ENCODE peak calls at places on chromosomes 13 and 19, in seven cellular contexts. L, V, D, R, P, A and E are unnamed samples.

GRCh38 chr19:16175954-16176353 is 2.6 kb upstream of the CIB3 start:
- DNase-seq in V (no peak), A (no peak), P (no peak), L (no peak), R (no peak), D (no peak), E (no peak)

GRCh38 chr19:3670796-3671679 is 29.2 kb downstream of the PIP5K1C start:
- DNase-seq in R (no peak), L (no peak), D (peak), A (no peak), V (peak), P (peak), E (no peak)

GRCh38 chr19:11444059-11444458 is 8.6 kb downstream of the PRKCSH start:
- DNase-seq in R (no peak), P (no peak), L (no peak), A (peak), V (no peak), D (no peak), E (peak)

GRCh38 chr19:4077011-4077382 is 10.3 kb upstream of the ZBTB7A start:
- DNase-seq in L (no peak), R (no peak), A (no peak), P (no peak), D (no peak), V (no peak), E (no peak)

GRCh38 chr13:36385471-36385870 is 39.3 kb upstream of the SPART start:
- DNase-seq in L (no peak), V (no peak), A (no peak), P (no peak), R (no peak), D (no peak), E (peak)

GRCh38 chr13:61277088-61277487 is 138.6 kb downstream of the PCDH20 start:
- DNase-seq in L (no peak), V (no peak), D (no peak), P (no peak), R (no peak), A (no peak), E (no peak)

GRCh38 chr13:108315273-108315672 is 45.8 kb downstream of the TNFSF13B start:
- DNase-seq in V (no peak), R (no peak), P (no peak), A (no peak), L (no peak), D (no peak), E (no peak)

GRCh38 chr19:15629003-15629880 is 11.5 kb upstream of the CYP4F3 start:
- DNase-seq in D (peak), V (peak), L (no peak), A (peak), R (peak), P (no peak), E (peak)

GRCh38 chr13:23921451-23921888 is 24.2 kb upstream of the C1QTNF9B start:
- DNase-seq in R (no peak), L (no peak), A (peak), D (no peak), P (peak), V (no peak), E (peak)

GRCh38 chr13:67841071-67841470 is 610.9 kb upstream of the PCDH9 start:
- DNase-seq in L (no peak), D (no peak), A (no peak), V (no peak), P (no peak), R (peak), E (no peak)

GRCh38 chr19:13995878-13996765 is 10.0 kb downstream of the RFX1 start:
- DNase-seq in R (no peak), P (no peak), V (no peak), D (no peak), L (no peak), A (no peak), E (no peak)

GRCh38 chr13:35920816-35921215 is 210.4 kb downstream of the DCLK1 start:
- DNase-seq in V (no peak), P (no peak), L (no peak), A (no peak), R (no peak), D (no peak), E (no peak)

GRCh38 chr19:30216453-30216852 is 155.7 kb upstream of the ZNF536 start:
- DNase-seq in A (no peak), L (no peak), P (no peak), R (no peak), D (no peak), V (no peak), E (no peak)

GRCh38 chr13:100602472-100603142 is 14.0 kb upstream of the GGACT start:
- DNase-seq in A (no peak), V (no peak), R (no peak), L (no peak), D (no peak), P (no peak), E (no peak)

GRCh38 chr19:39670998-39671397 is 15.3 kb downstream of the LGALS16 start:
- DNase-seq in P (no peak), D (no peak), L (no peak), R (no peak), A (no peak), V (no peak), E (no peak)

GRCh38 chr13:28558567-28558966 is 63.6 kb upstream of the FLT1 start:
- DNase-seq in A (no peak), D (no peak), R (no peak), P (no peak), L (no peak), V (no peak), E (no peak)

GRCh38 chr19:55440411-55441105 is 2.5 kb downstream of the SHISA7 start:
- DNase-seq in A (no peak), L (no peak), R (peak), D (no peak), P (no peak), V (no peak), E (no peak)

GRCh38 chr13:108769213-108770070 is 140.0 kb downstream of the MYO16 start:
- DNase-seq in R (no peak), P (peak), A (peak), D (no peak), V (no peak), L (no peak), E (peak)

GRCh38 chr19:3058009-3058820 is 4.1 kb downstream of the TLE5 start:
- DNase-seq in A (no peak), R (no peak), V (no peak), L (no peak), D (no peak), P (no peak), E (no peak)

GRCh38 chr13:113917523-113918371 is 53.9 kb upstream of the GAS6 start:
- DNase-seq in V (no peak), D (peak), P (no peak), A (no peak), R (peak), L (no peak), E (no peak)

GRCh38 chr19:44806271-44806670 is 2.6 kb upstream of the BCAM start:
- DNase-seq in D (no peak), V (no peak), A (no peak), R (no peak), L (no peak), P (no peak), E (no peak)

GRCh38 chr13:68551701-68552522 is 1321.8 kb upstream of the PCDH9 start:
- DNase-seq in R (no peak), V (no peak), P (no peak), L (no peak), A (no peak), D (no peak), E (peak)

GRCh38 chr19:13865578-13866462 is 11.1 kb upstream of the NANOS3 start:
- DNase-seq in V (no peak), R (no peak), P (no peak), L (no peak), D (no peak), A (no peak), E (no peak)

GRCh38 chr19:35142531-35143230 is 374 bp upstream of the FXYD7 start:
- DNase-seq in V (no peak), P (peak), R (peak), L (no peak), D (peak), A (peak), E (no peak)

GRCh38 chr13:103757361-103757760 is 691.1 kb upstream of the SLC10A2 start:
- DNase-seq in P (no peak), R (no peak), D (no peak), V (no peak), L (no peak), A (no peak), E (no peak)

GRCh38 chr13:103758222-103758621 is 692.0 kb upstream of the SLC10A2 start:
- DNase-seq in L (no peak), A (no peak), V (no peak), D (no peak), P (no peak), R (no peak), E (no peak)

GRCh38 chr13:103762523-103762922 is 696.3 kb upstream of the SLC10A2 start:
- DNase-seq in R (no peak), L (no peak), V (no peak), A (no peak), D (no peak), P (no peak), E (no peak)
- TF ChIP-seq CTCF in R (peak), L (no peak), V (no peak), A (no peak), D (no peak), P (no peak), E (no peak)

DNA sequence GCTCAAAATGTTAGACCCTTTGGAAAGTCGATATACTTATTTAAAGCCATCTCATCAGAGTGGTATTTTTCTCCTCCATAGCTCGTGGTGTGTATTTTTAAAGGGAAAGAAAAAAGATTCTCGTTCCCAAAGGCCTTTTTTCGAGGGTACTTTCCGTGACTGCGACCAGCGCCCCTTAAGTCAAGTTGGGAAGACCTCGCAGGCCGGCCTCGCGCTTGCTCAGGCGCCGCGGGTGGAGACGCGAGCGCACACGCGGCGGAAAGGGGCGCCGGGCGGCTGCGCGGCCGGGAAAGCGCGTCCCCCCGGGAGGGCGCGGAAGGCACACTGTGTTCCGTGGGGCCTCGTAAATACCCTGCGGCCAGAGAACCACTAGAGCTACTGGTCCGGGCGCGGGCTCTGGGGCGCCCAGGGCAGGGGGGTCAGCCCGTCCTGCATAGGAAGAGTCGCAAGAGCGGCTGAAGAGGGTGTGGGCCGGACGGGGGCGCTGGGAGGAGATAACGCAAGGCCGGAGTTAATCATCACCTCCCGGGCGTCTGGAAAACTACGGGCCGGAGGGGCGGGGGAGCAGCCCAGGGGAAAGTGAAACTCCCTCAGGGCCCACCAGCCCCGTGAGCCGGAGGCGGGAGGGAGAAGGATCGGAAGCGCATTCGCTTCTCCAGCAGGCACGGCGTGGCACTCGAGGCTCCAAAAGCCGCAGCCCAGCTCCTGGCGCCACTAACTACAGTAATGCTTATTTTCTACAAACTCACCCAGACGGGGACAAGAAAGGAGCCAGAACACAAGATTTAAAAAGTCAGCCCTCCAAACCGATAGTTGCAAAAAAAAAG is 1.2 kb upstream of the WBP4 start:
- DNase-seq in V (peak), D (peak), P (peak), A (peak), L (peak), R (peak), E (peak)
- TF ChIP-seq CTCF in V (no peak), D (peak), P (peak), A (peak), L (peak), R (peak), E (no peak)

DNA sequence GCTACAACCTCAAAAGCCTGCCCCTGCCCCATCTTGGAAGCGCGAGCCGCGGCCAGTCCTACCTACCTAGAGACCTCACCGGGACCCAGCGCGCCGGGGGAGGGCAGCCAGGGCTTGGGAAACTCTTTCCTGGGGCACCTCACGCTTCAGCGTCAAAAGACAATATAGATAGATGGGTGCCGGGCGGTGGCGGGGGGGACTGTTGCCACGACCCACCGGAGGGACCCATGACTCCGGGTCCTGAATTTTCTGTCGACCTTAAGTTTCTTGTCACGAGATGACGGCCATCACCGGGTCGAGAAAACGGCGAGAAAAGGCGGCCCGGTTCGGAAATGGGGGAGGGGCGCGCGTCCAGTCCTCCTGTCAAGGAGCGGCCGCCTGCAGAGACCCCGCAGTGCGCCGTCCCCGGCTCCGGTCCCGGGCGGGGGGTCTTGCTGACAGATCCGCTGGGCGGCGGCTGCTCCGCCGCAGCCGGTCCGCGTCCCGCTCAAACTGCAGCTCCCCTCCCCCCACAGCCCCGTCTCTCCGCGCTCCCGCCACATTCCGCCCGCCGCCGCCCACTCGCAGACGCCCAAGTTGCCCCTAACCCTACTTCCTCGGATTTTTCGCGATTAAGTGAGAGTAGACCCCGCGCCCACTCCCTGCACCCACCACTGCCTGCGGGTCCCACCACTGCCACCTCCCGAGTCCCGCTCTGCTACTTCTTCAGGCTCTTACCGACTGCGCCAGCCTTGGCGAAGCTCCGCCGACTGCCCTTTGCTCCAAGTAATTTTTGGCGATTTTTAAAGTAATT is 66.1 kb downstream of the KCNRG start:
- DNase-seq in D (peak), R (peak), L (no peak), V (peak), A (no peak), P (peak), E (peak)
- TF ChIP-seq CTCF in D (peak), R (peak), L (no peak), V (no peak), A (peak), P (peak), E (no peak)

GRCh38 chr19:1774999-1775772 is 21.9 kb downstream of the ONECUT3 start:
- DNase-seq in D (no peak), A (peak), L (no peak), R (peak), P (no peak), V (no peak), E (no peak)
- TF ChIP-seq CTCF in D (peak), A (peak), L (peak), R (peak), P (peak), V (peak), E (peak)

DNA sequence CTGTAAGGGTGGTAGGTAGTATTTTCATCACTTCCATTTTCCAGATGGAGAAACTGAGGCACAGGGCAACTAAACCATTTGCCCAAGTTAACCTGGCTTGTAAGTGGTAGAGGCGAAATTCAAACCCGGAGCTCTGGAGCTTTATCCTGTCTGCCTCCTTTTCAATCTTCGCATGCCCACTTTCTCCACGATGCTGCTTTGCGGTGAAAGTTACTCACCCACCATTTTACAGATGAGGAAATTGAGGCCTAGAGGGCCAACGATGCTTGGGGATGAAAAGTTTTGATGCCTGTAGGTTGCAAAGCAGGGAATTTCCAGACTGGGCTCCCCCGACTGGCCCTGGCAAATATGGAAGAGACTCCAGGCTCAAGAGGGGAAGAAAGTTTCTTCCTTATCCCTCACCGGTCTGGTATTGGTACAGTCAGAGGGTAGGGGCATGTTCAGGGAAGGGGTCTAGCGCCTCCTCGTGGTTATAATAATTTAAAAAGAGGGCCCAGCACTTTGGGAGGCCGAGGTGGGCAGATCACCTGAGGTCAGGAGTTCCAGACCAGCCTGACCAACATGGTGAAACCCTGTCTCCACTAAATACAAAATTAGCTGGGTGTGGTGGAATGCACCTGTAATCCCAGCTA is 1.9 kb upstream of the SH2D3A start:
- DNase-seq in D (no peak), P (no peak), A (no peak), V (no peak), L (no peak), R (peak), E (peak)
- TF ChIP-seq CTCF in D (peak), P (peak), A (peak), V (peak), L (peak), R (peak), E (peak)

GRCh38 chr19:19493841-19494546 is 21.4 kb downstream of the TSSK6 start:
- DNase-seq in P (no peak), V (no peak), L (no peak), A (no peak), R (no peak), D (no peak), E (no peak)
- TF ChIP-seq CTCF in P (no peak), V (no peak), L (no peak), A (no peak), R (no peak), D (no peak), E (no peak)

GRCh38 chr13:51803018-51803417 is 945 bp downstream of the DHRS12 start:
- DNase-seq in D (no peak), L (no peak), V (no peak), A (no peak), R (no peak), P (no peak), E (no peak)

GRCh38 chr13:51802601-51803000 is 1.4 kb downstream of the DHRS12 start:
- DNase-seq in R (no peak), A (no peak), L (no peak), P (no peak), V (no peak), D (no peak), E (no peak)

GRCh38 chr13:51803422-51804294 is at the start of gene DHRS12:
- DNase-seq in D (peak), V (peak), A (peak), R (peak), L (no peak), P (peak), E (peak)

GRCh38 chr13:51800456-51800855 is 3.5 kb downstream of the DHRS12 start:
- DNase-seq in D (no peak), P (no peak), R (no peak), A (no peak), L (no peak), V (no peak), E (no peak)

DNA sequence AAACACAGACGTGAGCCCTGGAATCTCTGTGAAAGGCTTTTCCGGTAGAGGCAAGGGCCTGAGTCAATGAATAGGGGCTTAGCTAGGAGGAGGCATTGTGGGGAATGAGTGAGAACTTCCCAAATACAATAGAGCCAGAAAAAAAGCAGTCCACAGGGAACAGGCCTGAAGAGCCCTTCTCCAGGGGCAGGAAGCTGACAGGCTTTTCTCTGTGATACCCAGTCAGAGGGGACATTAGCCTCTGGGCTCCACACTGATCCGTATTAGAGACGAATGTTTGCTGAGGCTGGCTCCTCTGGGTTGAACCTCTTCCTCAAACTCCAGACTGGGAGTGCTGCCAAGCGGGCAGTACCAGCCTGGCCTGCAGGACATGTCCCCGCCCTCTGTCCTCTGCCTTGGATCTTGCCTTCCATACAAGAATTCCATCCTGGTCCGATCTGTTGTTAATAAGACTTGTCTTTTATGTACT is 2.3 kb downstream of the DHRS12 start:
- DNase-seq in V (peak), A (no peak), L (no peak), D (peak), R (no peak), P (no peak), E (peak)
- TF ChIP-seq CTCF in V (no peak), A (no peak), L (no peak), D (peak), R (no peak), P (no peak), E (no peak)

GRCh38 chr13:30257433-30258099 is 49.8 kb downstream of the KATNAL1 start:
- DNase-seq in A (no peak), L (no peak), P (peak), R (peak), D (no peak), V (no peak), E (no peak)

GRCh38 chr13:30255696-30256095 is 51.7 kb downstream of the KATNAL1 start:
- DNase-seq in P (no peak), V (no peak), L (no peak), D (no peak), R (no peak), A (peak), E (no peak)

GRCh38 chr13:30253830-30254229 is 53.5 kb downstream of the KATNAL1 start:
- DNase-seq in R (no peak), L (no peak), P (no peak), D (no peak), A (no peak), V (no peak), E (no peak)

GRCh38 chr13:30256713-30257432 is 50.5 kb downstream of the KATNAL1 start:
- DNase-seq in P (peak), D (no peak), R (no peak), L (no peak), V (no peak), A (no peak), E (peak)
- TF ChIP-seq CTCF in P (peak), D (no peak), R (no peak), L (no peak), V (no peak), A (no peak), E (no peak)

DNA sequence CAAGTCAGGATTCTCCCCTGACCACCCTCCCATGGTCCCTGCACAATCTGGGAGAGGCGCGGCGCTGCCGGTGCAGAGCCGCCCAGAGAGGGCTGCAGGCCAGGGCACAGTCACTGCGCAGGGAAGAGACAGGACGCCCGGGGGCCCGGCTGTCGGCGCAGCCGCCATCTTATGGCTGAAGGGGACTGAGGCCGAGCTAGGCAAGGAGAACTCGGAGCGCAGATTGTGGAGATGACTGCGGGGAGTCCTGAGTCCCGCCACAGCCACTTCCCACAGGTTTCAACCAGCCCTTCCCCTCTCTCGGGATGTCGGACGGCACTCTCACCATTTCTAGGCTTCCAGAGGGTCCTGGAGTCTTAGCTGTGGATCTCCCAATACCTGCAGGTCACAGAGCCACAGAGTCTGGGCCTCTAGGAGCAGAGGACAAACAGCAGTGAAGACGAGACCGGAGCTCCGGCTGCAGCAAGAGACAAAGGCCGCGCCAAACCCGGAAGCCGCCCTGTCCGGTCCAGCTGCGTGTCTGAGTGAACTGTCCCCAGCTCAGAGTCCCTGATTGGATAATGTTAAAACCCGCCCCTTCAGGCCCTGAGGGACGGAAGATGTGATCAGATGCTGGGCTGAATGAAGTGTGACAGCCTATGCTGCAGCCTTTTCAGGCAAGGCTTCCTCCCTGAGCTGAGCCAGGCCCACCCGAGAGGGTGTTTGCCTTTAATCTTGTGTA is at the start of gene ZNF708:
- DNase-seq in V (peak), D (peak), P (peak), L (peak), A (peak), R (peak), E (peak)
- TF ChIP-seq CTCF in V (no peak), D (no peak), P (no peak), L (no peak), A (no peak), R (no peak), E (no peak)